ENCODE peak calls at places on chromosomes 4 and X, in seven cellular contexts. Y is mesendoderm, T is IMR-90, X is H9, L is neuronal stem cell, G is H1, Q is trophoblast cell. R is an unnamed sample.

GRCh38 chr4:138390286-138390685 is 148.1 kb upstream of the SLC7A11 start:
- DNase-seq in Y (no peak), T (peak), X (no peak), L (no peak), G (no peak), Q (peak), R (peak)

GRCh38 chr4:665751-666435 is 8.2 kb downstream of the ATP5ME start:
- DNase-seq in Y (no peak), T (no peak), X (no peak), L (no peak), G (no peak), Q (no peak), R (no peak)

GRCh38 chr4:129344058-129344457 is 248.1 kb downstream of the C4orf33 start:
- DNase-seq in Y (peak), T (peak), X (no peak), L (peak), G (no peak), Q (peak), R (peak)

GRCh38 chrX:119121341-119121740 is 6.3 kb downstream of the KIAA1210 start:
- DNase-seq in Y (no peak), T (peak), X (no peak), L (no peak), G (no peak), Q (peak), R (peak)

GRCh38 chr4:19224820-19225219 is 1026.9 kb upstream of the SLIT2 start:
- DNase-seq in Y (peak), T (peak), X (no peak), L (no peak), G (no peak), Q (peak), R (peak)

GRCh38 chrX:150664290-150664689 is 28.9 kb upstream of the MTMR1 start:
- DNase-seq in Y (no peak), T (no peak), X (no peak), L (no peak), G (no peak), Q (peak), R (no peak)

GRCh38 chrX:38500886-38501285 is 60.5 kb upstream of the TSPAN7 start:
- DNase-seq in Y (no peak), T (no peak), X (no peak), L (no peak), G (no peak), Q (no peak), R (no peak)

GRCh38 chr4:2024683-2025082 is 15.9 kb upstream of the NELFA start:
- DNase-seq in Y (no peak), T (no peak), X (no peak), L (no peak), G (no peak), Q (no peak), R (no peak)

GRCh38 chr4:127138586-127138985 is 494.2 kb upstream of the INTU start:
- DNase-seq in Y (no peak), T (no peak), X (no peak), L (no peak), G (no peak), Q (no peak), R (no peak)

GRCh38 chr4:2284934-2285664 is 23.2 kb upstream of the MXD4 start:
- DNase-seq in Y (no peak), T (peak), X (no peak), L (no peak), G (no peak), Q (no peak), R (peak)

GRCh38 chr4:40842725-40843401 is 93.1 kb downstream of the NSUN7 start:
- DNase-seq in Y (peak), T (peak), X (no peak), L (no peak), G (no peak), Q (peak), R (peak)

GRCh38 chr4:176193126-176193525 is 2.3 kb downstream of the SPATA4 start:
- DNase-seq in Y (no peak), T (peak), X (no peak), L (no peak), G (no peak), Q (no peak), R (peak)

GRCh38 chr4:110586137-110586850 is 36.6 kb downstream of the PITX2 start:
- DNase-seq in Y (peak), T (peak), X (no peak), L (no peak), G (no peak), Q (peak), R (peak)

GRCh38 chrX:54358424-54359211 is 772 bp upstream of the WNK3 start:
- DNase-seq in Y (peak), T (peak), X (peak), L (peak), G (peak), Q (peak), R (peak)

GRCh38 chrX:23765449-23765848 is 17.5 kb upstream of the SAT1 start:
- DNase-seq in Y (no peak), T (peak), X (no peak), L (no peak), G (no peak), Q (no peak), R (no peak)

GRCh38 chr4:102614801-102615200 is 113.6 kb downstream of the NFKB1 start:
- DNase-seq in Y (peak), T (no peak), X (peak), L (no peak), G (no peak), Q (no peak), R (no peak)

GRCh38 chr4:102610476-102610875 is 109.3 kb downstream of the NFKB1 start:
- DNase-seq in Y (peak), T (no peak), X (no peak), L (no peak), G (no peak), Q (peak), R (no peak)

GRCh38 chr4:102610007-102610406 is 108.8 kb downstream of the NFKB1 start:
- DNase-seq in Y (no peak), T (peak), X (no peak), L (no peak), G (no peak), Q (no peak), R (peak)

GRCh38 chr4:102612195-102612594 is 111.0 kb downstream of the NFKB1 start:
- DNase-seq in Y (no peak), T (no peak), X (no peak), L (no peak), G (no peak), Q (no peak), R (no peak)

DNA sequence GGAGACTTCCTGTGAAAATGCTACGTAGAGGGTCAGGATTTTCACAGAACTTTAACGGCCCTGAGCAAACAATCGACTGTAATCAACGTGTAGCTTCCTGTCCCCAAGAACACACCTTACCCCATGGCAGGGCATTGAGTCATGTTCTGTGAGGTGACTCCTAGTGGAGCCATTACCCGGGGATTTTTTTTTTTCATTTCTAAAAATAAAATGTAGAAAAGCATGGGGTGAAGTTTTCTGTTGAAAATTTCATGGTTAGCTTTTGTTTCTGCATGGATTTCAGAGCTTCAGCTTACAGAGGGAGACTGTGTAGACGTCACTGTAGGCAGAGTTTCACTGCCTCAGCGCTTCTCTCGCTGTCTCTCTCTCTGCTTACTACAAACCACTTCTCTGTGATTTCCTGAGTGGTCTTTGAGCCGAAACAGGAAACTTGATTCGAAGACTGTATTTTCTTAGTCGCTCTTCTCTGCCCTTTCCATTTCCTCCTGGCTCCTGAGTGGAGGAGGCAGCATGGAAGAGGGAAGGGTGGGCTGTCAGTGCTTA is 111.7 kb downstream of the NFKB1 start:
- DNase-seq in Y (peak), T (no peak), X (no peak), L (no peak), G (no peak), Q (no peak), R (no peak)
- H3K27ac ChIP-seq in Y (no peak), T (no peak), X (no peak), L (no peak), G (no peak), Q (no peak), R (no peak)

GRCh38 chr4:140928880-140929279 is 172.7 kb upstream of the TBC1D9 start:
- DNase-seq in Y (no peak), T (no peak), X (no peak), L (no peak), G (no peak), Q (no peak), R (no peak)

GRCh38 chr4:140925417-140925816 is 169.2 kb upstream of the TBC1D9 start:
- DNase-seq in Y (no peak), T (no peak), X (no peak), L (no peak), G (no peak), Q (no peak), R (no peak)

GRCh38 chr4:140926672-140927071 is 170.5 kb upstream of the TBC1D9 start:
- DNase-seq in Y (peak), T (peak), X (no peak), L (no peak), G (no peak), Q (peak), R (no peak)

GRCh38 chr4:140930556-140930955 is 174.4 kb upstream of the TBC1D9 start:
- DNase-seq in Y (no peak), T (no peak), X (no peak), L (no peak), G (no peak), Q (no peak), R (no peak)

DNA sequence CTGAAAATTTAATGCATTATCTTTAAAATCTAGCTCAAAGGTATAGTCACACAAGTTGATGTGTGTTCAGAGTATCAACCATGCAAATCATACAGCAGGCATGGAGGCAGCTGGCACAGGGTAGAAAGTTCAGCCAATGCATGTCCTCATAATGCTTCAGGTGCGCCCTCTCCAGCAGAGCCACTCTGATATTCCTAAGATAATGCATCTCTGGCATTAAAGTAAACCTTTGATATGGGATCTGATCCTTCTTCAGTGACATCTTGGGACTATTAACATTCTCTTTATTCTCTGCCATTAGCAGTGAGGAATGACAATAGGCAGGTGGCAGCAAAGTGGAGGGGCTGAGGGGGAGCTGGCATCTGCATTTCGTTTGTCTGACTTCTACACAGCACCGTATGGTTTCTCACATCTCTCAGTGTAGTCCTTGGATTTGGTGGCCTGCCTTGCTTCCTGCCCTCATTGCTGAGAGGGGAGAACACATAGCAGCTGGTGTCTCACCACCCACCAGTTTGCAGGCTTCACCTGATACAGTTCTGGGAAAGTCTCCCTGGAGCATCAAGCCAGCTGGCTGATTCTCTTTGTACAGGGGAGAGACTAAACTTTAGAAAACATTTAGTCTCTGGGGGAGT is 168.7 kb upstream of the TBC1D9 start:
- DNase-seq in Y (no peak), T (no peak), X (peak), L (no peak), G (no peak), Q (no peak), R (no peak)
- H2BK5ac ChIP-seq in Y (no peak), T (no peak), X (no peak), L (no peak), G (no peak), Q (no peak), R (no peak)

GRCh38 chr4:149711588-149711987 is 104.1 kb downstream of the IQCM start:
- DNase-seq in Y (no peak), T (no peak), X (no peak), L (no peak), G (no peak), Q (no peak), R (no peak)
- H2BK120ac ChIP-seq in Y (no peak), T (no peak), X (no peak), L (no peak), G (no peak), Q (no peak), R (no peak)

GRCh38 chrX:46770817-46771163 is 11.9 kb upstream of the SLC9A7 start:
- DNase-seq in Y (peak), T (peak), X (no peak), L (no peak), G (no peak), Q (peak), R (peak)

DNA sequence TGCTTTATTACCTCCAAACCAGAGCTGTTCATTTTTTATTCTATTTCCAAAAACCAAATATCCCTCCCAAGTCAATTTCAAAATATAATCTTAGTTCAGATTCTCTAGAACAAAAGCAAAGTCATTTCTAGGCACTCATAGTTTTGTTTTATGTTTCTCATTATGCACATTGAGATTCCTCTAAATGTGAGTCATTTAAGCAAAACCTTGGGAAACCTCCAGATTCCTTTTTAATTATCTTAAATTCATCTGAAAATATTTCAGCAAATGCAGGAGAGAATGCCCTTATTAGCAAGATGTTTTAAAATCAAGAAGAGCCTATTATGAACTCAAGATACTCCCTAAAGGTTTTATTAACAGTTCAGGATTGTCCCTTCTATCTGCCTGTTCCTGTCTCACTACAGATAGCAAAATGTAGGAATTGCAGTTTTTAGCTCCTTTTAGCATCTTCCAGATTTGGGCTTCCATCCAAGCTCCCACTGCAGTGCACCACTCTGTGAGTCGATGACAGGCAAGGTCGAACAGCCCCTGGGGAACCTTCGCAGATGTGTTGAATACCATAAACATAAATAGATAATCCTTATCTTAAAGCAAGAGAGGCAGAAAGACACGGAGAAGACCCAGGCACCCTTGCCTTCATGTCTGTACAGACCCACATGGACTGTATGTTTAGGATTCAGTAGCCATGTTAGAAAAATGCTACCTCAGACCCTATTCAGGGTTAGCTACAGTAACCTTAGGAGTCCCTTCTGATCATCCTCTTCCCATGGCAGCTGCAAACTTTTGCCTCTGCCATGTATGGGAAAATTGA is 11.3 kb upstream of the SLC9A7 start:
- DNase-seq in Y (no peak), T (peak), X (no peak), L (no peak), G (no peak), Q (peak), R (peak)
- H3K27ac ChIP-seq in Y (no peak), T (peak), X (no peak), L (no peak), G (no peak), Q (no peak), R (peak)

DNA sequence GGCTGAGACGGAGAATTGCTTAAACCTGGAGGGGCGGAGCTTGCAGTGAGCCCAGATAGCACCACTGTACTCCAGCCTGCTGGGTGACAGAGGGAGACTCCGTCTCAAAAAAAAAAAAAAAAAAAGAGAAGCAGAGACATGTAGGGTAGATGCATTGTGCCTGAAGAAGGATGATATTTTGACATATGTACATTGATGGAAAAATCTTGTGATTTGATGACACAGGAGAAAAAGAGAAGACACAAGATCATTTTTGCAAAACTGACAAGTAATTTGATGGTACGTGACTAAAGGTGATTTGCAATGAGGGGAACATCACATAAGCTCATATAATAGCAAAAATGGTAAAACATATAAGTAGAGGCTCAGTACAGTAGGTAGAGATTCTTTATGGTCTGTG is 340.1 kb upstream of the FSTL5 start:
- DNase-seq in Y (no peak), T (no peak), X (no peak), L (no peak), G (no peak), Q (no peak), R (no peak)
- H2BK5ac ChIP-seq in Y (no peak), T (no peak), X (no peak), L (no peak), G (no peak), Q (no peak), R (no peak)